ENCODE peak calls at places on chromosome 13, in nine cellular contexts. One of them, this sample, is unnamed.

GRCh38 chr13:23344923-23345322 is 88.6 kb downstream of the SACS start:
- DNase-seq in A549: no peak
- DNase-seq in endodermal cell: no peak
- DNase-seq in esophagus muscularis mucosa: no peak
- DNase-seq in cardiac muscle cell: no peak
- DNase-seq in stomach: no peak
- DNase-seq in Peyer's patch: no peak
- DNase-seq in neural progenitor cell: no peak
- DNase-seq in uterus: no peak
- DNase-seq in this sample: no peak

GRCh38 chr13:81017525-81018152 is 676.7 kb upstream of the SPRY2 start:
- DNase-seq in A549: peak; percentile 17
- DNase-seq in endodermal cell: no peak
- DNase-seq in esophagus muscularis mucosa: no peak
- DNase-seq in cardiac muscle cell: peak; percentile 67
- DNase-seq in stomach: no peak
- DNase-seq in Peyer's patch: no peak
- DNase-seq in neural progenitor cell: peak; percentile 70
- DNase-seq in uterus: no peak
- DNase-seq in this sample: no peak

GRCh38 chr13:23655321-23655720 is 85.1 kb downstream of the TNFRSF19 start:
- DNase-seq in A549: no peak
- DNase-seq in endodermal cell: no peak
- DNase-seq in esophagus muscularis mucosa: no peak
- DNase-seq in cardiac muscle cell: no peak
- DNase-seq in stomach: no peak
- DNase-seq in Peyer's patch: no peak
- DNase-seq in neural progenitor cell: peak; percentile 52
- DNase-seq in uterus: no peak
- DNase-seq in this sample: no peak

GRCh38 chr13:64672751-64673150 is 2557.4 kb downstream of the PCDH9 start:
- DNase-seq in A549: no peak
- DNase-seq in endodermal cell: no peak
- DNase-seq in esophagus muscularis mucosa: no peak
- DNase-seq in cardiac muscle cell: no peak
- DNase-seq in stomach: no peak
- DNase-seq in Peyer's patch: no peak
- DNase-seq in neural progenitor cell: no peak
- DNase-seq in uterus: no peak
- DNase-seq in this sample: no peak

GRCh38 chr13:80454245-80454644 is 113.3 kb upstream of the SPRY2 start:
- DNase-seq in A549: no peak
- DNase-seq in endodermal cell: no peak
- DNase-seq in esophagus muscularis mucosa: no peak
- DNase-seq in cardiac muscle cell: no peak
- DNase-seq in stomach: no peak
- DNase-seq in Peyer's patch: no peak
- DNase-seq in neural progenitor cell: no peak
- DNase-seq in uterus: no peak
- DNase-seq in this sample: no peak

GRCh38 chr13:67803118-67803517 is 573.0 kb upstream of the PCDH9 start:
- DNase-seq in A549: no peak
- DNase-seq in endodermal cell: no peak
- DNase-seq in esophagus muscularis mucosa: no peak
- DNase-seq in cardiac muscle cell: no peak
- DNase-seq in stomach: no peak
- DNase-seq in Peyer's patch: no peak
- DNase-seq in neural progenitor cell: no peak
- DNase-seq in uterus: no peak
- DNase-seq in this sample: no peak

GRCh38 chr13:87674143-87674772 is 3.1 kb downstream of the SLITRK5 start:
- DNase-seq in A549: no peak
- DNase-seq in endodermal cell: peak; percentile 55
- DNase-seq in esophagus muscularis mucosa: peak; percentile 89
- DNase-seq in cardiac muscle cell: peak; percentile 14
- DNase-seq in stomach: no peak
- DNase-seq in Peyer's patch: no peak
- DNase-seq in neural progenitor cell: peak; percentile 57
- DNase-seq in uterus: no peak
- DNase-seq in this sample: no peak

GRCh38 chr13:113625965-113626661 is 31.9 kb downstream of the ATP4B start:
- DNase-seq in A549: no peak
- DNase-seq in endodermal cell: no peak
- DNase-seq in esophagus muscularis mucosa: no peak
- DNase-seq in cardiac muscle cell: no peak
- DNase-seq in stomach: no peak
- DNase-seq in Peyer's patch: no peak
- DNase-seq in neural progenitor cell: no peak
- DNase-seq in uterus: no peak
- DNase-seq in this sample: no peak

GRCh38 chr13:73827434-73827833 is 306.8 kb downstream of the KLF12 start:
- DNase-seq in A549: no peak
- DNase-seq in endodermal cell: no peak
- DNase-seq in esophagus muscularis mucosa: no peak
- DNase-seq in cardiac muscle cell: no peak
- DNase-seq in stomach: no peak
- DNase-seq in Peyer's patch: no peak
- DNase-seq in neural progenitor cell: no peak
- DNase-seq in uterus: no peak
- DNase-seq in this sample: no peak

GRCh38 chr13:109145631-109146030 is 516.2 kb downstream of the MYO16 start:
- DNase-seq in A549: peak; percentile 49
- DNase-seq in endodermal cell: no peak
- DNase-seq in esophagus muscularis mucosa: no peak
- DNase-seq in cardiac muscle cell: peak; percentile 74
- DNase-seq in stomach: peak; percentile 55
- DNase-seq in Peyer's patch: no peak
- DNase-seq in neural progenitor cell: peak; percentile 70
- DNase-seq in uterus: peak; percentile 29
- DNase-seq in this sample: no peak

GRCh38 chr13:63381078-63381859 is 1965.6 kb upstream of the PCDH20 start:
- DNase-seq in A549: no peak
- DNase-seq in endodermal cell: no peak
- DNase-seq in esophagus muscularis mucosa: no peak
- DNase-seq in cardiac muscle cell: no peak
- DNase-seq in stomach: no peak
- DNase-seq in Peyer's patch: no peak
- DNase-seq in neural progenitor cell: no peak
- DNase-seq in uterus: no peak
- DNase-seq in this sample: no peak

GRCh38 chr13:36965767-36966166 is 33.4 kb downstream of the ALG5 start:
- DNase-seq in A549: no peak
- DNase-seq in endodermal cell: no peak
- DNase-seq in esophagus muscularis mucosa: no peak
- DNase-seq in cardiac muscle cell: no peak
- DNase-seq in stomach: no peak
- DNase-seq in Peyer's patch: no peak
- DNase-seq in neural progenitor cell: no peak
- DNase-seq in uterus: no peak
- DNase-seq in this sample: no peak

GRCh38 chr13:48320396-48320790 is 16.8 kb downstream of the RB1 start:
- DNase-seq in A549: no peak
- DNase-seq in endodermal cell: no peak
- DNase-seq in esophagus muscularis mucosa: no peak
- DNase-seq in cardiac muscle cell: no peak
- DNase-seq in stomach: no peak
- DNase-seq in Peyer's patch: no peak
- DNase-seq in neural progenitor cell: no peak
- DNase-seq in uterus: no peak
- DNase-seq in this sample: no peak

GRCh38 chr13:48317511-48317981 is 14.0 kb downstream of the RB1 start:
- DNase-seq in A549: no peak
- DNase-seq in endodermal cell: no peak
- DNase-seq in esophagus muscularis mucosa: no peak
- DNase-seq in cardiac muscle cell: no peak
- DNase-seq in stomach: no peak
- DNase-seq in Peyer's patch: no peak
- DNase-seq in neural progenitor cell: no peak
- DNase-seq in uterus: no peak
- DNase-seq in this sample: no peak

GRCh38 chr13:48318014-48318713 is 14.6 kb downstream of the RB1 start:
- DNase-seq in A549: no peak
- DNase-seq in endodermal cell: no peak
- DNase-seq in esophagus muscularis mucosa: no peak
- DNase-seq in cardiac muscle cell: no peak
- DNase-seq in stomach: no peak
- DNase-seq in Peyer's patch: no peak
- DNase-seq in neural progenitor cell: no peak
- DNase-seq in uterus: no peak
- DNase-seq in this sample: no peak

GRCh38 chr13:48319458-48320395 is 16.2 kb downstream of the RB1 start:
- DNase-seq in A549: no peak
- DNase-seq in endodermal cell: no peak
- DNase-seq in esophagus muscularis mucosa: no peak
- DNase-seq in cardiac muscle cell: no peak
- DNase-seq in stomach: no peak
- DNase-seq in Peyer's patch: no peak
- DNase-seq in neural progenitor cell: no peak
- DNase-seq in uterus: no peak
- DNase-seq in this sample: no peak

GRCh38 chr13:48318714-48319457 is 15.3 kb downstream of the RB1 start:
- DNase-seq in A549: no peak
- DNase-seq in endodermal cell: no peak
- DNase-seq in esophagus muscularis mucosa: no peak
- DNase-seq in cardiac muscle cell: no peak
- DNase-seq in stomach: no peak
- DNase-seq in Peyer's patch: no peak
- DNase-seq in neural progenitor cell: no peak
- DNase-seq in uterus: no peak
- DNase-seq in this sample: no peak
- H3K4me3 ChIP-seq in A549: no peak overlapping the region
- H3K4me3 ChIP-seq in endodermal cell: no peak overlapping the region
- H3K4me3 ChIP-seq in esophagus muscularis mucosa: peak overlapping the region; percentile 38
- H3K4me3 ChIP-seq in cardiac muscle cell: no peak overlapping the region
- H3K4me3 ChIP-seq in stomach: peak overlapping the region; percentile 27
- H3K4me3 ChIP-seq in Peyer's patch: peak overlapping the region; percentile 19
- H3K4me3 ChIP-seq in neural progenitor cell: no peak overlapping the region
- H3K4me3 ChIP-seq in uterus: no peak overlapping the region
- H3K4me3 ChIP-seq in this sample: peak overlapping the region; percentile 12

GRCh38 chr13:45876781-45877180 is 25.2 kb upstream of the SIAH3 start:
- DNase-seq in A549: no peak
- DNase-seq in endodermal cell: no peak
- DNase-seq in esophagus muscularis mucosa: peak; percentile 62
- DNase-seq in cardiac muscle cell: no peak
- DNase-seq in stomach: no peak
- DNase-seq in Peyer's patch: no peak
- DNase-seq in neural progenitor cell: no peak
- DNase-seq in uterus: no peak
- DNase-seq in this sample: no peak

GRCh38 chr13:45878966-45879365 is 27.4 kb upstream of the SIAH3 start:
- DNase-seq in A549: no peak
- DNase-seq in endodermal cell: no peak
- DNase-seq in esophagus muscularis mucosa: peak; percentile 66
- DNase-seq in cardiac muscle cell: no peak
- DNase-seq in stomach: no peak
- DNase-seq in Peyer's patch: no peak
- DNase-seq in neural progenitor cell: no peak
- DNase-seq in uterus: no peak
- DNase-seq in this sample: no peak

GRCh38 chr13:45880242-45880641 is 28.7 kb upstream of the SIAH3 start:
- DNase-seq in A549: no peak
- DNase-seq in endodermal cell: no peak
- DNase-seq in esophagus muscularis mucosa: no peak
- DNase-seq in cardiac muscle cell: no peak
- DNase-seq in stomach: no peak
- DNase-seq in Peyer's patch: no peak
- DNase-seq in neural progenitor cell: no peak
- DNase-seq in uterus: no peak
- DNase-seq in this sample: no peak

GRCh38 chr13:45882626-45883025 is 31.1 kb upstream of the SIAH3 start:
- DNase-seq in A549: no peak
- DNase-seq in endodermal cell: peak; percentile 83
- DNase-seq in esophagus muscularis mucosa: no peak
- DNase-seq in cardiac muscle cell: no peak
- DNase-seq in stomach: no peak
- DNase-seq in Peyer's patch: no peak
- DNase-seq in neural progenitor cell: peak; percentile 92
- DNase-seq in uterus: no peak
- DNase-seq in this sample: no peak

DNA sequence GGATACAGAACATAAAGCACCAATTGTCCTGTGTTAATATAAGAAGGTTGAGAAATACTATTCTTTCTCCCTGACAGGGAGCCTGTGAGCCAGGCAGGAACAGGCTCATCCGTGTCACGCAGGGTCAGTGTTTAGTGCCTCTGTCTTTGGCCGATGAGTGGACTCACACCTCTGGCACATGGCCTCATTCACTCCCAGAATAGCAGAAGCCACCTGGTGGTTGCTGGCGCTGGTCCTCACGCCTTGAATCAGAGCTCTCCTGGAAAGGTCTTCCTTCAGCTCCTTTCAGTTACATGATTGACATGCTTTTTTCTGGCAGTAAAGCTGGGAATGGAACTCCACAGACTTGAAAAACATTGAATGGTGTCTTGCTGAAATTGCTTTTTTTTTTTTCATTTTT is 28.1 kb upstream of the SIAH3 start:
- DNase-seq in A549: peak; percentile 12
- DNase-seq in endodermal cell: peak; percentile 86
- DNase-seq in esophagus muscularis mucosa: no peak
- DNase-seq in cardiac muscle cell: peak; percentile 42
- DNase-seq in stomach: peak; percentile 48
- DNase-seq in Peyer's patch: no peak
- DNase-seq in neural progenitor cell: peak; percentile 55
- DNase-seq in uterus: peak; percentile 28
- DNase-seq in this sample: no peak
- TF ChIP-seq CTCF in A549: no peak
- TF ChIP-seq CTCF in endodermal cell: peak; percentile 83
- TF ChIP-seq CTCF in esophagus muscularis mucosa: peak; percentile 24
- TF ChIP-seq CTCF in cardiac muscle cell: no peak
- TF ChIP-seq CTCF in stomach: peak; percentile 9
- TF ChIP-seq CTCF in Peyer's patch: no peak
- TF ChIP-seq CTCF in neural progenitor cell: peak; percentile 51
- TF ChIP-seq CTCF in uterus: peak; percentile 16
- TF ChIP-seq CTCF in this sample: peak; percentile 44

GRCh38 chr13:106471957-106472543 is 63.4 kb downstream of the EFNB2 start:
- DNase-seq in A549: peak; percentile 71
- DNase-seq in endodermal cell: peak; percentile 92
- DNase-seq in esophagus muscularis mucosa: no peak
- DNase-seq in cardiac muscle cell: peak; percentile 89
- DNase-seq in stomach: peak; percentile 68
- DNase-seq in Peyer's patch: no peak
- DNase-seq in neural progenitor cell: peak; percentile 78
- DNase-seq in uterus: peak; percentile 40
- DNase-seq in this sample: peak; percentile 69
- H3K27ac ChIP-seq in A549: peak overlapping the region; percentile 23
- H3K27ac ChIP-seq in endodermal cell: no peak overlapping the region
- H3K27ac ChIP-seq in esophagus muscularis mucosa: peak overlapping the region; percentile 70
- H3K27ac ChIP-seq in cardiac muscle cell: peak overlapping the region; percentile 77
- H3K27ac ChIP-seq in stomach: peak overlapping the region; percentile 48
- H3K27ac ChIP-seq in Peyer's patch: peak overlapping the region; percentile 64
- H3K27ac ChIP-seq in neural progenitor cell: no peak overlapping the region
- H3K27ac ChIP-seq in uterus: peak overlapping the region; percentile 5
- H3K27ac ChIP-seq in this sample: no peak overlapping the region

DNA sequence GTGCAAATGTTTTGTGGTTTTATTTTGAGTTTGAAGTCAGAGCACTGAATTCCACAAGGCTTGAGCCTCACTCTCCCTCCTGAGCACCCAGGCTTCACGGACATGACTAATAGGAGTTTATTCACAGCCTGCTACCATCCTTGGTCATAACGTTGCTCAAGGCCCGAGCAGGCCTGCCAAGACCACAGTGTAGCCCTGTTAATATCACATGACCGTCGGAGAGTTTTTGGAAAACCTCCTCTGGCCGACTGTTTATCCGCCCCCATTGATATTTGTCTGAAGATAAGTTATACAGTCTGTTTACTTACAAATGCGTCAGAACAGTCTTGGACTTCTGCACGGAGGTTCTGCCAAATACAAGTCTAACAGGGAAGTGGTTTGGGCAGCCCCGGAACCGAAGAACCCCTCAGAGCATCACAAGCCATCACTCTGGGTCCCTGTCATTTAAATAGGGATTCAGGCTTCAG is 89.9 kb downstream of the COL4A2 start:
- DNase-seq in A549: no peak
- DNase-seq in endodermal cell: no peak
- DNase-seq in esophagus muscularis mucosa: peak; percentile 97
- DNase-seq in cardiac muscle cell: no peak
- DNase-seq in stomach: peak; percentile 62
- DNase-seq in Peyer's patch: peak; percentile 38
- DNase-seq in neural progenitor cell: no peak
- DNase-seq in uterus: peak; percentile 99
- DNase-seq in this sample: peak; percentile 98
- H3K4me3 ChIP-seq in A549: no peak overlapping the region
- H3K4me3 ChIP-seq in endodermal cell: no peak overlapping the region
- H3K4me3 ChIP-seq in esophagus muscularis mucosa: peak overlapping the region; percentile 30
- H3K4me3 ChIP-seq in cardiac muscle cell: no peak overlapping the region
- H3K4me3 ChIP-seq in stomach: no peak overlapping the region
- H3K4me3 ChIP-seq in Peyer's patch: no peak overlapping the region
- H3K4me3 ChIP-seq in neural progenitor cell: no peak overlapping the region
- H3K4me3 ChIP-seq in uterus: peak overlapping the region; percentile 27
- H3K4me3 ChIP-seq in this sample: no peak overlapping the region